ENCODE peak calls at places on chromosomes 6 and 20, in five cellular contexts. S is progenitor cell of endocrine pancreas; W is CD4-positive, alpha-beta memory T cell; A is neuronal stem cell; Y is astrocyte of the spinal cord. D is an unnamed sample.

GRCh38 chr6:31826793-31827285 is 699 bp upstream of the HSPA1B start:
- DNase-seq in Y (no peak), A (no peak), S (no peak), W (no peak), D (peak; percentile 96)

GRCh38 chr20:50283922-50284810 is 93.5 kb downstream of the CEBPB start:
- DNase-seq in Y (peak; percentile 43), W (no peak), S (no peak), A (no peak), D (no peak)

GRCh38 chr6:125192610-125192930 is 39.0 kb downstream of the TPD52L1 start:
- DNase-seq in S (no peak), A (no peak), W (no peak), Y (no peak), D (no peak)

GRCh38 chr6:144712541-144712940 is 427.4 kb downstream of the UTRN start:
- DNase-seq in A (no peak), W (no peak), Y (no peak), S (no peak), D (peak; percentile 15)

GRCh38 chr20:2693286-2693995 is 861 bp downstream of the EBF4 start:
- DNase-seq in S (peak; percentile 44), A (no peak), Y (no peak), W (peak; percentile 39), D (peak; percentile 30)

GRCh38 chr20:45061244-45061643 is 39.7 kb downstream of the KCNS1 start:
- DNase-seq in W (no peak), Y (peak; percentile 75), S (no peak), A (no peak), D (peak; percentile 86)

GRCh38 chr20:3804254-3804751 is 8.2 kb downstream of the CDC25B start:
- DNase-seq in Y (no peak), W (no peak), A (no peak), S (no peak), D (no peak)

GRCh38 chr20:57840504-57841296 is 130.9 kb upstream of the PMEPA1 start:
- DNase-seq in A (no peak), Y (no peak), S (no peak), W (no peak), D (no peak)

GRCh38 chr6:151693366-151693765 is 114.1 kb upstream of the ESR1 start:
- DNase-seq in Y (no peak), W (no peak), A (no peak), S (no peak), D (no peak)

GRCh38 chr6:169048806-169049205 is 204.8 kb downstream of the THBS2 start:
- DNase-seq in S (no peak), Y (no peak), W (no peak), A (no peak), D (no peak)

GRCh38 chr20:25529295-25529951 is 55.9 kb downstream of the NINL start:
- DNase-seq in W (no peak), S (no peak), A (no peak), Y (no peak), D (no peak)

GRCh38 chr6:24009319-24009718 is 116.7 kb upstream of the NRSN1 start:
- DNase-seq in W (no peak), A (peak; percentile 59), S (no peak), Y (no peak), D (no peak)

GRCh38 chr20:10761786-10762185 is 88.0 kb upstream of the JAG1 start:
- DNase-seq in S (no peak), A (no peak), W (no peak), Y (peak; percentile 86), D (peak; percentile 80)

GRCh38 chr20:44186201-44186600 is 787 bp downstream of the JPH2 start:
- DNase-seq in A (no peak), S (no peak), Y (no peak), W (no peak), D (no peak)

GRCh38 chr20:35674921-35675320 is 10.2 kb upstream of the CPNE1 start:
- DNase-seq in W (no peak), S (no peak), Y (no peak), A (no peak), D (no peak)

GRCh38 chr20:7714549-7714948 is 225.7 kb downstream of the HAO1 start:
- DNase-seq in A (no peak), W (no peak), Y (no peak), S (no peak), D (no peak)

GRCh38 chr6:37934276-37934675 is 114.7 kb downstream of the ZFAND3 start:
- DNase-seq in Y (no peak), A (no peak), S (no peak), W (no peak), D (no peak)

D was measured in cardiac muscle cell.